ENCODE peak calls at places on chromosomes 2 and 18, in four cellular contexts. O is HepG2, N is H1, S is GM12878. R is an unnamed sample. For H3K4me1, the result is how much of the 10 kb centered on the place peaks cover.

GRCh38 chr2:61371027-61371426 is 99.9 kb downstream of the USP34 start:
- DNase-seq in O (no peak), N (no peak), S (no peak), R (no peak)

GRCh38 chr2:212042562-212042961 is 496.0 kb downstream of the ERBB4 start:
- DNase-seq in O (no peak), N (no peak), S (no peak), R (no peak)

GRCh38 chr2:146037334-146037870 is 1517.5 kb upstream of the ZEB2 start:
- DNase-seq in O (no peak), N (no peak), S (no peak), R (no peak)

GRCh38 chr18:77062518-77063003 is 70.0 kb downstream of the MBP start:
- DNase-seq in O (no peak), N (no peak), S (peak), R (no peak)

GRCh38 chr2:58954880-58955385 is 713.8 kb upstream of the FANCL start:
- DNase-seq in O (no peak), N (no peak), S (no peak), R (no peak)

GRCh38 chr18:78765142-78765541 is 214.5 kb upstream of the SALL3 start:
- DNase-seq in O (no peak), N (no peak), S (no peak), R (no peak)

GRCh38 chr2:36455788-36456187 is 100.2 kb downstream of the CRIM1 start:
- DNase-seq in O (no peak), N (no peak), S (no peak), R (no peak)

GRCh38 chr18:48723837-48724236 is 185.0 kb downstream of the CTIF start:
- DNase-seq in O (no peak), N (no peak), S (peak), R (no peak)

GRCh38 chr2:46798041-46798440 is 117.6 kb downstream of the MCFD2 start:
- DNase-seq in O (no peak), N (no peak), S (no peak), R (no peak)

GRCh38 chr18:9594782-9595181 is 19.6 kb downstream of the PPP4R1 start:
- DNase-seq in O (no peak), N (no peak), S (no peak), R (no peak)

GRCh38 chr2:64524604-64525322 is 635 bp downstream of the AFTPH start:
- DNase-seq in O (peak), N (no peak), S (no peak), R (peak)

GRCh38 chr2:147045113-147045512 is 799.7 kb upstream of the ACVR2A start:
- DNase-seq in O (peak), N (peak), S (peak), R (peak)

GRCh38 chr2:151200844-151201243 is 60.8 kb downstream of the RBM43 start:
- DNase-seq in O (no peak), N (no peak), S (no peak), R (no peak)

GRCh38 chr2:44954902-44955592 is 13.5 kb downstream of the SIX3 start:
- DNase-seq in O (no peak), N (no peak), S (no peak), R (no peak)

DNA sequence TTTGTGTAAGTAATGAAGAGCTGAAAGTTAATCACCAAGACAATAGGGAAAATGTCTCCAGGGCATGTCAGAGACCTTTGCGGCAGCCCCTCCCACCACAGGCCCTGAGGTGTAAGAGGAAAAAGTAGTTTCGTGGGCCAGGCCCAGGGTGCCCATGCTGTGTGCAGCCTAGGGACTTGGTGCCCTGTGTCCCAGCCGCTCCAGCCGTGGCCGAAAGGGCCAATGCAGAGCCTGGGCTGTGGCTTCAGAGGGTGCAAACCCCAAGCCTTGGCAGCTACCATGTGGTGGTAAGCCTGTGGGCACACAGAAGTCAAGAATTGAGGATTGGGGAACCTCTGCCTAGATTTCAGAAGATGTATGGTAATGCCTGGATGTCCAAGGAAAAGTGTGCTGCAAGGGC is 52.5 kb downstream of the CENPO start:
- DNase-seq in O (no peak), N (no peak), S (no peak), R (no peak)
- TF ChIP-seq SUZ12 in O (no peak), N (no peak), S (no peak), R (no peak)

GRCh38 chr2:69943000-69943840 is 18.2 kb downstream of the ASPRV1 start:
- DNase-seq in O (no peak), N (no peak), S (no peak), R (no peak)

GRCh38 chr2:69945900-69946299 is 15.5 kb downstream of the ASPRV1 start:
- DNase-seq in O (no peak), N (no peak), S (no peak), R (no peak)

GRCh38 chr2:69946351-69947077 is 14.9 kb downstream of the ASPRV1 start:
- DNase-seq in O (peak), N (no peak), S (peak), R (no peak)

GRCh38 chr2:69945447-69945846 is 16.0 kb downstream of the ASPRV1 start:
- DNase-seq in O (no peak), N (no peak), S (no peak), R (no peak)

DNA sequence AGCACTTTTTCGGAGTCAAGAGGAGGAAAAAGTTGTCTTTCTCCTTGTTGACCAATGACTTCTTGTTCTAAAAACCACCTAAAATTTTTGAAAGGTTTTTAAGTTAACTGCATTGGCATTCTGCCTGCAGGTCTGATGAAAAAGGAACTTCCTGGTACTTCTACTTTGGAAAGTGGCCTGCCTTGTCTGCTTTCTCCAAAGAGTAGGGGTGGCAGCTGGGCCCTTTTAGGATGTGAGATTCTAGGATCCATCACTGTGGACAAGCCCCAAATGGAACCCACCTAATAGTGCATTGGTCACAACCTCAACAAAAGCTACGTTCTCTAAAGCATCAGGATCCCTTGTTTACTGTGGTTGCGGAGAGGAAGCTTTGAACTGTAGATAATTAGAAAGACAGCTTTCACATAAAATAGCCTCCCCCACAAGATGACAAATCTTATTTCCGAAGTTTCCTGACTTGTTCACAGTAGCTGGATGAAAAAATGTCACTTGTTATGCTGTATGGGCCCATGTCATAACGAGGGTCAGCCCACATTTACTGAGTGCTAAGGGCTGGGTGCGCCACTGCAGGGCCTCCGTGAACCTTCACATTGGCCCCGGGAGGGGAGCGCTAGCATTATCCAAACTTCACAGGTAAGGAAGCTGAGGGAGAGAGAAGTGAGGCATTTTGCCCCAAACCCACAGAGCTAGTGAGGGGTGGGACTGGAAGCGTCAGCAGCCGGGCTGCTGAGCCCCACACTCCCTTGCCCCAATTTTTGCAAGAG is 17.4 kb downstream of the ASPRV1 start:
- DNase-seq in O (no peak), N (no peak), S (no peak), R (no peak)
- TF ChIP-seq ZNF274 in O (no peak), N (no peak), S (no peak), R (no peak)

GRCh38 chr2:127656569-127657231 is 10.7 kb downstream of the GPR17 start:
- DNase-seq in O (no peak), N (no peak), S (no peak), R (no peak)
- H3K4me1 ChIP-seq in O (under half), N (under half), S (under half), R (under half)

DNA sequence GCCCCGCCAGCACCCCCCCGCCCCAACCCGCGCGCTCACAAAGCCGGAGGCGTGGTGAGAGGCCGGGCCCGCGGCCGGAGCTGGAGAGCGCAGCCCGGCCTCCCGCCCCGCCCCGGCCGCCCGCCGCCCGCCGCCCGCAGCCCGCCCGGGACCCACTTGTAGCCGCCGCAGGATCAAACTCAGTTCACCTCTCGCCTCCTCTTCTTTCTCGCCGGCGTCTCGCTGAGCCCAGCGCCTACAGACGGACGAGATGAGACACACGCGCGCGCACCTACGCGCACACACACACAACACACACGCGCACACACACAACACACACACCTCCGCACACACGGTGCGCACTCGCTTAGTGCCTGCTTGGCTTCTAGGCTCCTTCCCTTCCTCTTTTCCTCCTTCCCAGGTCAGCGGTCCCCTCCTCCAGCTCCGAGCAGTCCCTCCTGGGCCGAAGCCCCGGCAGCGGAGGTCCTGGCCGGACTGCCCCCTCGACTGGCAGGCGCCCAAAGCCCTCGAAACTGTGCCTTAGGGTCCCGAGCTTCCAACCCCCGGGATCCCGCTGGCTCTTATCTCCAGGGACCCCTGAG is 1.4 kb upstream of the CYP26B1 start:
- DNase-seq in O (no peak), N (peak), S (no peak), R (no peak)
- TF ChIP-seq SUZ12 in O (no peak), N (no peak), S (peak), R (peak)

DNA sequence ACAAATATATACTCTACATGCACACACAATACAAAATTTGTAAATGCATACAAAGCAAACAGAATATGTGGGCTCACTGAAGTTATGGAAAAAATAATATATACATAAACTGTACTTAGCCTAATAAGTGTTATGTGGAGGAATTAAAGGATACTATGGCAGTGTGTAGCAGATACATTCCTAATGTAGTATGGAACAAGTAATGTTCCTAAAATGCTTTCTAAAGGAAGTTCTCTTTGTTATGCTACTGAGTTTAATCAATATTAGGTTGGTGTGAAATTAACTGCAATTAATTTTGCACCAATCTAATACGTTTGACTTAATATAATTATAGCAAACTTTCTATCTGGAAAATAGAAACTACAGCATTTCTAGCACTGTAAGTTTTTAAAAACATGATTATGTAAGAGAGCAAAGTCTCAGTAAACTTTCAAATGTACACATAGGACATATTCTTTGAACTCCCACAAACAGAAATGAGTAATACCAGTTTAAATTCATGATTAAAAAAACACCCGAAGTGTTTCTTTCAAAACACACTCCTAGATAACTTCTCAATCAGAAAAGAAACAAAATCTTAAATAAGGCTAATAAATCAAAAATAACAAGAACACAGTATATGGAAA is 331.3 kb downstream of the LRRTM4 start:
- DNase-seq in O (peak), N (no peak), S (no peak), R (no peak)
- TF ChIP-seq ZNF274 in O (no peak), N (no peak), S (no peak), R (no peak)

GRCh38 chr2:154707994-154708393 is 9.5 kb downstream of the KCNJ3 start:
- DNase-seq in O (no peak), N (no peak), S (no peak), R (no peak)
- H3K4me1 ChIP-seq in O (under half), N (under half), S (under half), R (under half)

DNA sequence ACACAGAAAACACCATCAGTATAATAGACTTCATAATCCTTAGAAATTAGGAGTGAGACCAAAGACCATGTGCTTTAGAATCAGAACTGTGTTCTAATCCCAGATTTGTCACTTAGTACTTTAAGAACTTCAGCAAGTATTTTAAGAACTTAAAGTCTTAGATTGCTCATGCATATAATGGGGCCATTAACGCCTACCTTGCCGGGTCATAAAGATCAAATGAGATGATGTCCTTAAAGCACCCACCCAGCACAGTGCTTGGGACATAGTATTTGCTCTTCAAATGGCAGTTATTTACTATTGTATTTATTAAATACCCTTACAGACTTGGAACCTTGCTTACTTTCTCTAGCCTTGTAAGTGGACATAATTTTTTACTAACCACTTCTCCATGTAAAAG is 156.1 kb downstream of the GREB1L start:
- DNase-seq in O (no peak), N (no peak), S (no peak), R (no peak)
- TF ChIP-seq SUZ12 in O (no peak), N (no peak), S (no peak), R (no peak)

DNA sequence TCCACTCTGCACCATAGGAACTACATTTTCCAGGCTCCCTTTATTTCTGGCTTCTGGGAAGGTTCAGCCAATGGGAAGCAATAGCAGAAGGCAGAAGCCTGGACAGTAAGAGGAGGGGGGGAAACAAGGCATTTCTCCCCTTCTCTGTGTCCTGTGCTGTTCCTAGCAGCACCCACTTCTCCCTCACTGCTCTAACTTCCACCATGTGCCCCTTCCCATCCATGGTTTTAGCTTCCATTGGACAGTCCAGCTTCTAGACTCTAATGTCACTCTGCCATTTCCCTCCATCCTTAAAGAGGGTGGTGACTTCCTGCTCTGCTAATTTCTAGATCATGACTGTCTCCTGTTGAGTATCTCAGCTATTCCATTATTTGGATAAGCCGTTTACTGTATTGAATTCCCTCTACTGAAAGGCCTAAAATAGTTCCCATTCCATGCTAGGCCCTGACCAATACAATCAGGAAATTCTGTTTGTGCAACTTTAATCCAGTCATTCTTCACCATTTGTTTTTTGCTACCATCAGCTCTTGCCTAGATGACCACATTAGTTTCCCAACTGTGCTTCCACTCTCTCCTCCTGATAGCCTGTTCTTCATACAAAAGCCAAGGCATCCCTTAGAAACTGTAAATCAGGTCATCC is 20.8 kb upstream of the LYPD1 start:
- DNase-seq in O (no peak), N (no peak), S (no peak), R (no peak)
- TF ChIP-seq ZNF274 in O (no peak), N (no peak), S (no peak), R (no peak)

R was measured in NT2/D1.